ENCODE peak calls at places on chromosome 22, in nine cellular contexts. M is adrenal gland, G is spleen, Y is GM23338, I is esophagus squamous epithelium, C is sigmoid colon, X is Panc1, B is fibroblast of lung, R is uterus. F is an unnamed sample.
A peak's percentile ranks its signal among the peaks of the same experiment; 100 is the strongest.

GRCh38 chr22:33119044-33119443 is 60.9 kb upstream of the SYN3 start:
- DNase-seq in M (no peak), G (no peak), Y (no peak), I (no peak), C (no peak), X (no peak), B (no peak), R (no peak), F (no peak)

GRCh38 chr22:26615149-26615548 is 2.7 kb downstream of the CRYBB1 start:
- DNase-seq in M (no peak), G (peak; percentile 23), Y (no peak), I (no peak), C (no peak), X (no peak), B (no peak), R (no peak), F (no peak)

GRCh38 chr22:38793721-38794466 is at the start of gene DNAL4:
- DNase-seq in M (peak; percentile 98), G (peak; percentile 96), Y (peak; percentile 100), I (peak; percentile 72), C (peak; percentile 99), X (peak; percentile 94), B (peak; percentile 98), R (peak; percentile 95), F (peak; percentile 96)

GRCh38 chr22:41968601-41969000 is 642 bp upstream of the SEPTIN3 start:
- DNase-seq in M (no peak), G (no peak), Y (no peak), I (no peak), C (no peak), X (no peak), B (no peak), R (no peak), F (no peak)

GRCh38 chr22:20009018-20009482 is 7.6 kb downstream of the ARVCF start:
- DNase-seq in M (peak; percentile 47), G (peak; percentile 85), Y (no peak), I (no peak), C (no peak), X (no peak), B (no peak), R (no peak), F (no peak)

GRCh38 chr22:48346911-48347310 is 1480.8 kb downstream of the BRD1 start:
- DNase-seq in M (no peak), G (peak; percentile 43), Y (no peak), I (no peak), C (peak; percentile 29), X (no peak), B (no peak), R (no peak), F (no peak)

GRCh38 chr22:26852176-26852575 is 194.8 kb downstream of the MIAT start:
- DNase-seq in M (no peak), G (no peak), Y (peak; percentile 89), I (no peak), C (peak; percentile 15), X (no peak), B (no peak), R (no peak), F (no peak)

GRCh38 chr22:33921576-33922181 is 1.4 kb upstream of the LARGE1 start:
- DNase-seq in M (peak; percentile 63), G (peak; percentile 83), Y (peak; percentile 93), I (no peak), C (peak; percentile 86), X (no peak), B (peak; percentile 68), R (peak; percentile 76), F (no peak)

GRCh38 chr22:50191041-50191740 is 5.5 kb downstream of the TRABD start:
- DNase-seq in M (peak; percentile 62), G (peak; percentile 94), Y (no peak), I (peak; percentile 56), C (no peak), X (no peak), B (no peak), R (no peak), F (no peak)

GRCh38 chr22:24189249-24190158 is 8.2 kb downstream of the SUSD2 start:
- DNase-seq in M (peak; percentile 78), G (peak; percentile 90), Y (peak; percentile 90), I (no peak), C (peak; percentile 87), X (no peak), B (peak; percentile 38), R (peak; percentile 81), F (peak; percentile 76)

GRCh38 chr22:26672060-26672471 is 14.7 kb downstream of the MIAT start:
- DNase-seq in M (no peak), G (peak; percentile 87), Y (no peak), I (no peak), C (no peak), X (no peak), B (no peak), R (no peak), F (no peak)

GRCh38 chr22:45335021-45335818 is 25.5 kb downstream of the FAM118A start:
- DNase-seq in M (peak; percentile 83), G (no peak), Y (peak; percentile 79), I (no peak), C (no peak), X (no peak), B (no peak), R (no peak), F (no peak)

GRCh38 chr22:22196833-22197477 is 47.6 kb upstream of the VPREB1 start:
- DNase-seq in M (no peak), G (no peak), Y (no peak), I (no peak), C (no peak), X (no peak), B (no peak), R (no peak), F (no peak)
- TF ChIP-seq CTCF in M (no peak), G (no peak), Y (no peak), I (no peak), C (no peak), X (no peak), B (no peak), R (no peak), F (no peak)

DNA sequence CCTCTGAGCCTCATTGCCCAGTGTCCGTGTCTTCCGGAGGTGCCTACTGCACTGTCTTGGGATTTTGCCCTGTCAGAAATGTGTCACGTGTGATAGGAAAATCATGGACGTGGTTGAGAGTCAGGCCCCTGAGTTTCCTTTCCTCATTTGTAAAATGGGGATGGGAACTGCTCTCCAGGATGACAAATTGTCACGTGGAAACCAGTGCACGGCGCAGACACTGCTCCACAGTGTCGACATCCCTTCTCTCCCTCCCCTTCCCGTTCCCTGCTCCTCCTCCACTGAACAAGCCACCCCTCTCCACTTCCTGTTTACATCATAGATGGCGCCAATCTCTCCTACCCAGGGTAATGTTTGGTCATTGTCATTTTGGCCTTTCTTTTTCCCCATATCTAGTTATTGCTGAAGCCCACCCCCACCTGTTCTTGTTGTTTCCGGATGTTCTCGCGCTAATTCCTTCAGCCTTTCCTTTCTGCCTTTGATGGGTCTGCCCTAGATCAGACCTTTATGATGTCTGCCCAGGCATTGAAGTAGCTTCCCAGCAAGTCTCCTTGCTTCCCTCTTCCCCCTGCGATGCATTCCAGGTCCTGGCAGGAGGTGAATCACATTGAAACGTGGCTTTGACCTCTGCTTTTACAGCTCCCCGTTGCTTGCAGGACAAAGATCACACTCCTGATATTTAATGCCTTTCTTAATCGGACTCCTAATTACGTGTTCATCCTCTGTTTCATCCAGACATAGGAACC is 91.8 kb downstream of the TBC1D22A start:
- DNase-seq in M (peak; percentile 72), G (no peak), Y (peak; percentile 26), I (no peak), C (peak; percentile 82), X (no peak), B (no peak), R (no peak), F (no peak)
- H3K27ac ChIP-seq in M (peak overlapping the region; percentile 68), G (peak overlapping the region; percentile 62), Y (no peak overlapping the region), I (no peak overlapping the region), C (no peak overlapping the region), X (no peak overlapping the region), B (no peak overlapping the region), R (no peak overlapping the region), F (no peak overlapping the region)

GRCh38 chr22:35307892-35308291 is 8.2 kb downstream of the TOM1 start:
- DNase-seq in M (no peak), G (peak; percentile 36), Y (no peak), I (no peak), C (no peak), X (no peak), B (no peak), R (no peak), F (no peak)
- TF ChIP-seq CTCF in M (no peak), G (no peak), Y (no peak), I (no peak), C (no peak), X (no peak), B (no peak), R (no peak), F (no peak)

GRCh38 chr22:31088233-31088986 is 7.3 kb downstream of the SMTN start:
- DNase-seq in M (no peak), G (no peak), Y (no peak), I (no peak), C (no peak), X (no peak), B (no peak), R (no peak), F (no peak)

GRCh38 chr22:31091106-31091975 is 10.2 kb downstream of the SMTN start:
- DNase-seq in M (no peak), G (no peak), Y (peak; percentile 30), I (no peak), C (peak; percentile 98), X (no peak), B (no peak), R (peak; percentile 79), F (no peak)

GRCh38 chr22:31087744-31088215 is 6.7 kb downstream of the SMTN start:
- DNase-seq in M (no peak), G (no peak), Y (no peak), I (no peak), C (no peak), X (no peak), B (no peak), R (no peak), F (no peak)

GRCh38 chr22:31090217-31091085 is 9.3 kb downstream of the SMTN start:
- DNase-seq in M (no peak), G (no peak), Y (no peak), I (no peak), C (peak; percentile 97), X (no peak), B (no peak), R (peak; percentile 77), F (no peak)

DNA sequence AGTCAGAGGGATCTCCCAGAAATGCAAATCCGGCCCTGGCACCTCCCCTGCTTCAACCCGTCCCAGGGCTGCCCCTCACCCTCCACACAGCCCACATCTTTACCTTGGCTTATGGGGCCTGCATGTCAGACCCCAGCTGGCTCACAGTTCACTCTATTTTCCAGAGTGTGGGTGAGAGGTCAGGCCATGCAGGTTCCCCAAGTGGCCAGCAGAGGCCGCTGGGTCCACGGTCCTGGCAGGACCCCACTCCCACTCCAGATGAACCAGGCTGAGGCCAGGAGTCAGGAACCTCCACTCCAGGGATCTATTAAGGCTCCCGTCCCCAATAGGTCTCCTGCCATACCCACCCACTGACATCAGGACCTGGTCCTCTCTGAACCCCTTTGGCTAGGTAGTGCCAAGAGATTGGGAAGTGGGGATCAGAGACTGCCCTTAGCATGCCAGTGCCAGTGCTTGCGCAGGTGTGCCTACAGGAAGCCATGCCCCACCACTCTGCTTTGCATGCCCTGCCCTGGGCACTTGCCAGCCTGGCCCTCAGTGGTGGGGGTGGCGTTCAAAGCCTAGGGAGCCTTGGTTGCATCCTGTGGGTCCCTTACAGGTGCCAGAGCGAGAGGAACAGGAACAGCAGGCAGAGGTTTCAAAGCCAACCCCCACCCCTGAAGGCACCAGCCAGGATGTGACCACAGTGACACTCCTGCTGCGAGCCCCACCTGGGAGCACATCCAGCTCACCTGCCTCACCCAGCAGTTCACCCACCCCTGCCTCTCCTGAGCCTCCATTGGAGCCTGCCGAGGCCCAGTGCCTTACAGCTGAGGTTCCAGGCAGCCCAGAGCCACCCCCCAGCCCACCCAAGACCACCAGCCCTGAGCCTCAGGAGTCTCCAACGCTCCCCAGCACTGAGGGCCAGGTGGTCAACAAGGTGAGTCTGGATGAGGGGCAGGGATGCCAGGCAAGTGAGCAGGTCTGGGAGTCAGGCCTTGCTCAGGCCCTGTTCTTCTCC is 8.3 kb downstream of the SMTN start:
- DNase-seq in M (peak; percentile 74), G (peak; percentile 87), Y (peak; percentile 59), I (no peak), C (peak; percentile 91), X (no peak), B (no peak), R (peak; percentile 73), F (no peak)
- H3K27ac ChIP-seq in M (no peak overlapping the region), G (peak overlapping the region; percentile 40), Y (no peak overlapping the region), I (peak overlapping the region; percentile 61), C (peak overlapping the region; percentile 96), X (no peak overlapping the region), B (no peak overlapping the region), R (peak overlapping the region; percentile 96), F (peak overlapping the region; percentile 86)